ENCODE peak calls at places on chromosome 19, in eight cellular contexts. V is stomach, M is Peyer's patch, I is spleen, J is breast epithelium, Y is tibial nerve, L is heart left ventricle, Z is lower leg skin. Q is an unnamed sample.

GRCh38 chr19:49879243-49879960 is 1.9 kb downstream of the TBC1D17 start:
- DNase-seq in Y (no peak), I (peak), J (no peak), M (no peak), Z (no peak), L (no peak), V (no peak), Q (no peak)

GRCh38 chr19:6802336-6803035 is 30.0 kb downstream of the VAV1 start:
- DNase-seq in Z (no peak), M (peak), J (no peak), Y (peak), L (peak), V (peak), I (peak), Q (no peak)

GRCh38 chr19:28221736-28222135 is 991.2 kb downstream of the UQCRFS1 start:
- DNase-seq in V (no peak), M (no peak), Y (no peak), L (no peak), Z (no peak), I (no peak), J (no peak), Q (no peak)

GRCh38 chr19:4186087-4186993 is 3.9 kb downstream of the ANKRD24 start:
- DNase-seq in M (peak), J (peak), Z (peak), L (peak), Y (peak), V (peak), I (peak), Q (no peak)

GRCh38 chr19:55986487-55986886 is at the start of gene NLRP5:
- DNase-seq in Z (no peak), Y (no peak), V (no peak), I (no peak), J (peak), L (no peak), M (no peak), Q (no peak)

GRCh38 chr19:4748589-4748988 is 24.9 kb upstream of the DPP9 start:
- DNase-seq in I (no peak), M (no peak), Z (no peak), L (no peak), J (no peak), Y (no peak), V (no peak), Q (no peak)

GRCh38 chr19:50500060-50500752 is 10.8 kb downstream of the JOSD2 start:
- DNase-seq in M (no peak), Z (no peak), V (no peak), J (no peak), I (peak), Y (no peak), L (peak), Q (no peak)

GRCh38 chr19:3249408-3249807 is 24.9 kb downstream of the CELF5 start:
- DNase-seq in I (no peak), M (no peak), V (no peak), J (no peak), Y (no peak), L (no peak), Z (no peak), Q (no peak)

GRCh38 chr19:16830679-16831078 is 1.5 kb downstream of the SIN3B start:
- DNase-seq in Y (no peak), I (no peak), M (no peak), Z (no peak), V (no peak), J (no peak), L (no peak), Q (no peak)

DNA sequence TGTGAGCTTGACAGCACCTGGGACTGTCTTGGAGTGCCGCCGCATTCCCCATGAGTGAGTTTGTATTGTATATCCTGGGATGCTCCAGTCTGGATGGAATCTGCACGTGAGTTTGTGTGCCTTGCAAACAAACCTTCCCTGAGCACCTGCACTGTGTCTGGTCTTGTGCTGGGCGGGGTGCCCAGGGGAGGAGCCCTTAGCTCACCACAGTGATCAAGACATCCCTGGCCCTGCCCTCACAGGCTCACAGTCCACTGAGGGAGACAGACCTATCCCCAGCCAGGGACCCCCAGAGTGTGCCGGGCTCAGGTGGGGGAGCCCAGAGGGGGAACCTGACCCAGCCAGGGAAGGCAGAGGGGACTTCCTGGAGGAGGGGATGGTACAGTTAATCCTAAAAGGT is 1.7 kb upstream of the BCAM start:
- DNase-seq in L (no peak), Y (no peak), J (peak), V (peak), Z (peak), M (peak), I (no peak), Q (no peak)
- TF ChIP-seq POLR2A in L (no peak), Y (no peak), J (no peak), V (no peak), Z (no peak), M (no peak), I (no peak), Q (no peak)

GRCh38 chr19:40165362-40165937 is 25.8 kb upstream of the MAP3K10 start:
- DNase-seq in I (peak), Z (peak), J (no peak), V (peak), L (peak), M (peak), Y (peak), Q (no peak)

GRCh38 chr19:40157059-40157458 is 34.2 kb upstream of the MAP3K10 start:
- DNase-seq in M (no peak), I (no peak), Z (no peak), V (no peak), L (no peak), Y (no peak), J (no peak), Q (no peak)

GRCh38 chr19:40163541-40164129 is 27.6 kb upstream of the MAP3K10 start:
- DNase-seq in Z (no peak), I (no peak), J (no peak), M (no peak), V (no peak), Y (no peak), L (no peak), Q (no peak)

GRCh38 chr19:40159744-40160143 is 31.5 kb upstream of the MAP3K10 start:
- DNase-seq in L (no peak), J (no peak), I (no peak), V (no peak), M (no peak), Y (no peak), Z (no peak), Q (no peak)

GRCh38 chr19:40162104-40162503 is 29.1 kb upstream of the MAP3K10 start:
- DNase-seq in I (no peak), L (no peak), Z (no peak), J (no peak), V (no peak), M (no peak), Y (no peak), Q (no peak)
- TF ChIP-seq POLR2A in I (no peak), L (no peak), Z (no peak), J (no peak), V (no peak), M (no peak), Y (no peak), Q (no peak)

GRCh38 chr19:18603255-18603957 is 3.2 kb downstream of the CRLF1 start:
- DNase-seq in Y (no peak), M (no peak), J (no peak), V (no peak), I (no peak), L (no peak), Z (peak), Q (no peak)

GRCh38 chr19:18603958-18604819 is 2.4 kb downstream of the CRLF1 start:
- DNase-seq in Z (no peak), I (no peak), V (no peak), J (no peak), L (no peak), Y (no peak), M (no peak), Q (no peak)

GRCh38 chr19:18605196-18605545 is 1.4 kb downstream of the CRLF1 start:
- DNase-seq in Z (no peak), J (no peak), L (no peak), I (no peak), M (no peak), Y (no peak), V (no peak), Q (no peak)

GRCh38 chr19:18605546-18606280 is 886 bp downstream of the CRLF1 start:
- DNase-seq in I (no peak), J (no peak), L (no peak), V (no peak), Y (no peak), Z (no peak), M (no peak), Q (no peak)

GRCh38 chr19:18604820-18605159 is 1.8 kb downstream of the CRLF1 start:
- DNase-seq in Y (no peak), J (no peak), V (no peak), Z (no peak), L (no peak), I (no peak), M (no peak), Q (no peak)
- TF ChIP-seq POLR2A in Y (no peak), J (no peak), V (no peak), Z (no peak), L (no peak), I (no peak), M (no peak), Q (no peak)

DNA sequence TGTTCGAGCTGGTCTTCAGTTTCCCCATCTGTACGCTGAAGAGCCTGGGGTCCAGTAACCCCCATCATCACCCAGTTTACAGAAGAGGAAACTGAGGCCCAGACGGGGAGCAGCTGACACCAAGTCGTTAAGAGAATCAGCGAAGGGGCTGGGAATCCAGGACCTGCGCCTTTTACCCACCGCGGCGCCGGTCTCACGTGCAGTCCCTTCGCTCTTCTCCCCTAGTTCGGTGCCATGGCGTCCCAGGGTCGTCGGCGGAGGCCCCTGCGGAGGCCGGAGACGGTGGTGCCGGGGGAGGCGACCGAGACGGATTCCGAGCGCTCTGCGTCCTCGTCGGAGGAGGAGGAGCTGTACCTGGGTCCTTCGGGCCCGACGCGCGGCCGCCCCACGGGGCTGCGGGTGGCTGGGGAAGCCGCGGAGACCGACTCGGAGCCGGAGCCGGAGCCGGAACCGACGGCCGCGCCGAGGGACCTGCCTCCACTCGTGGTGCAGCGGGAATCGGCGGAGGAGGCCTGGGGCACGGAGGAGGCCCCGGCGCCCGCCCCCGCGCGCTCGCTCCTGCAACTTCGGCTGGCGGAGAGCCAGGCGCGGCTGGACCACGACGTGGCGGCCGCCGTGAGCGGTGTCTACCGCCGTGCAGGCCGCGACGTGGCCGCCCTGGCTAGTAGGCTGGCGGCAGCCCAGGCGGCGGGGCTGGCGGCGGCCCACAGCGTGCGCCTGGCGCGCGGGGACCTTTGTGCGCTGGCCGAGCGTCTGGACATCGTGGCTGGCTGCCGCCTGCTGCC is 671 bp downstream of the BLOC1S3 start:
- DNase-seq in Y (no peak), M (no peak), Z (peak), I (peak), V (peak), L (peak), J (no peak), Q (no peak)
- TF ChIP-seq POLR2A in Y (no peak), M (no peak), Z (no peak), I (no peak), V (no peak), L (no peak), J (no peak), Q (no peak)

DNA sequence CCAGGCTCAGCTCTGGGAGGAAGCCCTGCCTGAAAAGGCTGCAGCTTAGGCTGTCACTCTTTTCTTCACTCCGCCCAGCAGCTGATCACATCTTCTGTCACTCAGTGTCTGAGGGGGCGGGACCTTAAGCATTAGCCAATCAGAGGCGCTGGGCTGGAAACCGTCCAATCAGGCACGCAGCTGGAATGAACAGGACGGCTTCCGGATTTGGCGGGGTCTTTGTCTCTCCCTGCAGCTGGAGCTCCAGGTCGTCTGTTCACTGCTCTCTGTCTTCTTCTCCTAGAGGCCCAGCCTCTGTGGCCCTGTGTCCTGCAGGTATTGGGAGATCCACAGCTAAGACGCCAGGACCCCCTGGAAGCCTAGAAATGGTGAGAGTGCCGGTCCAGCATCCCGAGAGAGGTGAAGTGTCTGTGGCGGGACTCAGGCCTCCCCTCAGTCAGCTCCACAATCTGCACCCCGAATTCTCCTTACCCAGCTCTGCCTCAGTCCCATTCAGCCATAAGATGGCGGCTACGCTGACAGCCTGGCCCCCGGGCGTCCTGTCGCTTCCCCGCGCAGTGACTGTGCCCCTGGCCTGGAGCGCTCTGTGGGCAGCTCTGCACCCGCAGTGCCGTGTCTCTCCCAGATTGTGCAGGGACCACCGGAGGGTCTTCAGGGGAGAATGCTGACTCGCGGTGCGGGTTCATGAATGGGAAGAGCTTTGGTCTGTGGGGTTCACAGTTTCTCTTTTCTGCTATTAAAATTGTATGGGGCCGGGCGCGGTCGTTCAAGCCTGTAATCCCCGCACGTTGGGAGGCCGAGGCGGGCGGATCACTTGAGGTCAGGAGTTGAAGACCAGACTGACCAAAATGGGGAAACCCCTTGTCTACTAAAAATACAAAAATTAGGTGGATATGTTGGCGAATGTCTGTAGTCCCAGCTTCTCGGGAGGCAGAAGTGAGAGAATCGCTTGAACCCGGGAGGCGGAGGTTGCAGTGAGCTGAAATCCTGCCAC is at the start of gene ZNF66:
- DNase-seq in I (peak), Y (peak), V (peak), M (peak), Z (peak), L (peak), J (peak), Q (peak)
- TF ChIP-seq POLR2A in I (no peak), Y (peak), V (peak), M (peak), Z (no peak), L (peak), J (no peak), Q (no peak)

GRCh38 chr19:34171877-34172660 is at the start of gene LSM14A:
- DNase-seq in I (peak), M (peak), J (peak), Z (peak), L (peak), Y (peak), V (peak), Q (no peak)

GRCh38 chr19:34172661-34173144 is 399 bp downstream of the LSM14A start:
- DNase-seq in Y (no peak), J (no peak), Z (no peak), I (peak), M (peak), V (no peak), L (no peak), Q (no peak)

GRCh38 chr19:34171539-34171876 is 796 bp upstream of the LSM14A start:
- DNase-seq in V (no peak), M (no peak), Y (no peak), Z (no peak), J (no peak), I (no peak), L (no peak), Q (no peak)

GRCh38 chr19:34176581-34176980 is 4.3 kb downstream of the LSM14A start:
- DNase-seq in L (no peak), Z (no peak), Y (no peak), M (no peak), V (no peak), J (no peak), I (no peak), Q (no peak)

DNA sequence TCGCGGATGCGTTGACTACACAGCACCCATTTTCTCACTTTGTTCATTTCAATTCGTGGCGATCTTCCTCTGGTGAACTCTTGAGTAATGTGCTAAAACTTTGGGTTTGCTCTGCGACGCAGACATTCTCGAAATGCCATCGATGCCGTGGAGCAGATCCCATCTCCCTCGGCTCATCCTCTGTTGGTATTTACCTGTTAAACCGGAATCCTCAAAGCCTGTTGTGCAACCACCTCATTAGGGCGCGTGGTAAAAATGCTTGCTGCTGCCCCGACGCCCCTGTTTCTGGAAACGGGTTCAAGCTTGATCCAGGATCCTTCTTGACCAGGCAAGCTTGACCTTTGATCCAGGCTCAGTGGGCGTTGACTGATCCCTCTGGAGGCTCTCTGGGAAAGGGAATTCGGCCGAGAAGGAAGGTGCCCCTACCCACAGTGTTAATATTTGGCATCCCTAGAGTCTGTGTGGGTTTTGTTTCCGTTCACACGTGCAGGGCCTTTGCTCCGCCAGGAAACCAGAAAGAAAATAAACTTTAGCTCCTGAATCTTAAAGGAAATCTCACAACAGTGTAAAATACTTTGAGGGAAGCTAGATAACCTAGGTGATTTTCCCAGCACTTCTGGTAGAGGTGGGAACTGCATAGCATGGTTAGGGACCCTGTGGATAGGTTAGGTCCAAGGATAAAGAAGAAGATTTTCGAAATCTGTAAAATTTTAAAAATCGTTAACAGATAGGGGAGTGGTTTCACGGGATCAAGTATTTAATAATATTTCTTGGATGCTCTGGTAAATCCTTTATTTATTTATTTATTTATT is 1.0 kb downstream of the LSM14A start:
- DNase-seq in L (peak), J (peak), Y (peak), I (peak), Z (peak), V (peak), M (peak), Q (no peak)
- TF ChIP-seq POLR2A in L (no peak), J (no peak), Y (no peak), I (no peak), Z (no peak), V (no peak), M (no peak), Q (no peak)

GRCh38 chr19:906480-906879 is 6.5 kb downstream of the R3HDM4 start:
- DNase-seq in L (no peak), M (no peak), I (no peak), V (no peak), J (no peak), Y (no peak), Z (no peak), Q (no peak)

GRCh38 chr19:903266-903797 is 9.7 kb downstream of the R3HDM4 start:
- DNase-seq in V (no peak), Y (no peak), I (no peak), J (no peak), M (no peak), L (no peak), Z (no peak), Q (no peak)

GRCh38 chr19:904545-904944 is 8.5 kb downstream of the R3HDM4 start:
- DNase-seq in L (no peak), Y (no peak), Z (no peak), M (no peak), J (no peak), I (no peak), V (no peak), Q (no peak)

GRCh38 chr19:911197-912033 is 1.6 kb downstream of the R3HDM4 start:
- DNase-seq in M (no peak), V (no peak), Y (no peak), L (no peak), J (no peak), I (peak), Z (no peak), Q (no peak)

GRCh38 chr19:907183-907853 is 5.7 kb downstream of the R3HDM4 start:
- DNase-seq in J (no peak), I (peak), Z (no peak), Y (no peak), V (no peak), M (peak), L (no peak), Q (no peak)
- TF ChIP-seq POLR2A in J (no peak), I (no peak), Z (no peak), Y (no peak), V (no peak), M (no peak), L (no peak), Q (no peak)

GRCh38 chr19:36013280-36014028 is 559 bp downstream of the ALKBH6 start:
- DNase-seq in L (no peak), J (no peak), I (no peak), Z (no peak), M (no peak), Y (no peak), V (no peak), Q (no peak)

GRCh38 chr19:36023432-36023831 is 9.2 kb downstream of the CLIP3 start:
- DNase-seq in Y (no peak), M (no peak), Z (no peak), J (no peak), I (no peak), V (no peak), L (no peak), Q (no peak)

GRCh38 chr19:36014029-36014924 is at the start of gene ALKBH6:
- DNase-seq in Z (peak), M (peak), I (peak), Y (peak), J (peak), L (peak), V (peak), Q (no peak)

GRCh38 chr19:36019061-36019670 is 5.2 kb upstream of the ALKBH6 start:
- DNase-seq in I (no peak), V (no peak), M (no peak), Z (no peak), J (no peak), Y (no peak), L (no peak), Q (no peak)
- TF ChIP-seq POLR2A in I (no peak), V (no peak), M (no peak), Z (no peak), J (no peak), Y (no peak), L (no peak), Q (no peak)